ENCODE peak calls at places on chromosomes 5 and 9, in ten cellular contexts. X, P, F, G, E, K, B, C, J and H are unnamed samples.

GRCh38 chr5:141514330-141515111 is 25.6 kb downstream of the PCDHGC5 start:
- DNase-seq in X (no peak), P (no peak), F (no peak), G (no peak), E (no peak), K (no peak), B (peak; percentile 97), C (no peak), J (peak; percentile 85), H (peak; percentile 71)

GRCh38 chr9:27749838-27750237 is 176.6 kb upstream of the C9orf72 start:
- DNase-seq in X (no peak), P (no peak), F (no peak), G (no peak), E (no peak), K (no peak), B (peak; percentile 28), C (no peak), J (peak; percentile 82), H (no peak)

GRCh38 chr9:81031422-81032029 is 657.8 kb downstream of the TLE1 start:
- DNase-seq in X (no peak), P (no peak), F (no peak), G (no peak), E (no peak), K (peak; percentile 58), B (peak; percentile 86), C (no peak), J (peak; percentile 2), H (no peak)

GRCh38 chr5:43422143-43422542 is 10.0 kb upstream of the CCL28 start:
- DNase-seq in X (no peak), P (no peak), F (no peak), G (no peak), E (no peak), K (peak; percentile 53), B (peak; percentile 84), C (no peak), J (no peak), H (no peak)

GRCh38 chr5:36442796-36443195 is 141.1 kb upstream of the RANBP3L start:
- DNase-seq in X (no peak), P (no peak), F (no peak), G (no peak), E (no peak), K (no peak), B (peak; percentile 93), C (no peak), J (no peak), H (no peak)

GRCh38 chr9:90034071-90034470 is 429.3 kb downstream of the GADD45G start:
- DNase-seq in X (no peak), P (no peak), F (no peak), G (no peak), E (no peak), K (no peak), B (peak; percentile 40), C (no peak), J (no peak), H (no peak)

GRCh38 chr9:78927099-78927940 is 630.4 kb downstream of the PSAT1 start:
- DNase-seq in X (no peak), P (no peak), F (no peak), G (no peak), E (no peak), K (no peak), B (no peak), C (no peak), J (no peak), H (no peak)

GRCh38 chr9:89497181-89497963 is 541 bp downstream of the SEMA4D start:
- DNase-seq in X (no peak), P (no peak), F (peak; percentile 58), G (no peak), E (no peak), K (no peak), B (no peak), C (peak; percentile 83), J (peak; percentile 48), H (no peak)

GRCh38 chr9:130352586-130353285 is 87.2 kb downstream of the HMCN2 start:
- DNase-seq in X (no peak), P (no peak), F (no peak), G (no peak), E (no peak), K (no peak), B (no peak), C (no peak), J (no peak), H (no peak)

GRCh38 chr5:166428264-166428663 is 1863.2 kb upstream of the WWC1 start:
- DNase-seq in X (no peak), P (no peak), F (no peak), G (no peak), E (no peak), K (no peak), B (no peak), C (no peak), J (no peak), H (no peak)

DNA sequence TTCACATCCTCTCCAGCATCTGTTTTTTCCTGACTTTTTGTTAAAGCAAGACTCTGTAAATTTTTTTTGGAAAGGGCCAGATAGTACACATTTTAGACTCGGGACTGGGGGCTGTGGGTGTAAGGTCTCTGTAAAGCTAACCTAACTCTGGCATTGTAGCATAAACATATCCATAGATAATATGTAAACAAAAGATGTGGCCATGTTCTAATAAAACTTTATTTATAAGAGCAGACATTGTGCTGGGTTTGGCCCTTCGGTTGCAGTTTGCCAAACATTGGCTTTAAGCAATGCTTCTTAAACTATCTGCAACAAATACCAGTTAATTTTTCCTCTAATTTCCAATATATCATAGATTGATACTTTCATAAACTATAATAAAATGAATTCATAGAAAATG is 605.2 kb downstream of the EBF1 start:
- DNase-seq in X (no peak), P (no peak), F (no peak), G (no peak), E (no peak), K (no peak), B (no peak), C (no peak), J (no peak), H (no peak)
- TF ChIP-seq CTCF in X (no peak), P (no peak), F (no peak), G (no peak), E (no peak), K (no peak), B (no peak), C (no peak), J (no peak), H (no peak)

GRCh38 chr9:9352877-9353481 is 1259.8 kb downstream of the PTPRD start:
- DNase-seq in X (no peak), P (no peak), F (no peak), G (no peak), E (no peak), K (no peak), B (peak; percentile 0), C (no peak), J (peak; percentile 49), H (no peak)
- TF ChIP-seq CTCF in X (peak; percentile 36), P (peak; percentile 39), F (peak; percentile 51), G (peak; percentile 56), E (no peak), K (no peak), B (peak; percentile 42), C (peak; percentile 78), J (peak; percentile 91), H (no peak)

DNA sequence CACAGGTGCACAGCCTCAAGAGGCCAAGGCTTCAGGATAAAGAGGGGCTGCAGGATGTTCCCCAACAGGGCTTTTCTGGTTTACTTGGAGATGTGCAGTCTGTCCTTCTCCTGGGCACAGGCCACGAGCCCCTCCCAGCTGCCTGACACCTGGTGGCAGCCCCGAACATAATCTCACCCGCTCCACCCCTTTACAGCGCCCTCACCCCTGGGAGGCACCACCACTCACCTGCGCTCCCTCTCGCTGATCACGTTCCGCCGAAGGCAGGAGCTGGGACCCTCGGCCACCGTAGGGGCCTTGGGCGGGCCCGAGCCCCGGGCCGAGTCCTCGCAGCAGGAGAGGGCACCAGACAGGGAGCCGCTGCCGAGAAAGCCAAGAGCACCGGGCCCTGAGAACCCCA is 514 bp downstream of the SOHLH1 start:
- DNase-seq in X (no peak), P (no peak), F (no peak), G (no peak), E (no peak), K (no peak), B (no peak), C (no peak), J (peak; percentile 40), H (no peak)
- TF ChIP-seq CTCF in X (no peak), P (no peak), F (no peak), G (no peak), E (no peak), K (no peak), B (no peak), C (no peak), J (peak; percentile 27), H (no peak)

GRCh38 chr5:175798626-175799025 is 72.8 kb upstream of the CPLX2 start:
- DNase-seq in X (no peak), P (no peak), F (no peak), G (no peak), E (no peak), K (no peak), B (no peak), C (no peak), J (no peak), H (no peak)

GRCh38 chr5:175800656-175801081 is 70.7 kb upstream of the CPLX2 start:
- DNase-seq in X (no peak), P (no peak), F (no peak), G (no peak), E (no peak), K (no peak), B (peak; percentile 39), C (peak; percentile 85), J (no peak), H (no peak)

GRCh38 chr5:175797521-175798038 is 73.8 kb upstream of the CPLX2 start:
- DNase-seq in X (no peak), P (no peak), F (no peak), G (no peak), E (no peak), K (peak; percentile 13), B (no peak), C (peak; percentile 78), J (peak; percentile 80), H (no peak)

GRCh38 chr5:175795959-175796358 is 75.4 kb upstream of the CPLX2 start:
- DNase-seq in X (no peak), P (no peak), F (no peak), G (no peak), E (no peak), K (no peak), B (no peak), C (no peak), J (no peak), H (no peak)

DNA sequence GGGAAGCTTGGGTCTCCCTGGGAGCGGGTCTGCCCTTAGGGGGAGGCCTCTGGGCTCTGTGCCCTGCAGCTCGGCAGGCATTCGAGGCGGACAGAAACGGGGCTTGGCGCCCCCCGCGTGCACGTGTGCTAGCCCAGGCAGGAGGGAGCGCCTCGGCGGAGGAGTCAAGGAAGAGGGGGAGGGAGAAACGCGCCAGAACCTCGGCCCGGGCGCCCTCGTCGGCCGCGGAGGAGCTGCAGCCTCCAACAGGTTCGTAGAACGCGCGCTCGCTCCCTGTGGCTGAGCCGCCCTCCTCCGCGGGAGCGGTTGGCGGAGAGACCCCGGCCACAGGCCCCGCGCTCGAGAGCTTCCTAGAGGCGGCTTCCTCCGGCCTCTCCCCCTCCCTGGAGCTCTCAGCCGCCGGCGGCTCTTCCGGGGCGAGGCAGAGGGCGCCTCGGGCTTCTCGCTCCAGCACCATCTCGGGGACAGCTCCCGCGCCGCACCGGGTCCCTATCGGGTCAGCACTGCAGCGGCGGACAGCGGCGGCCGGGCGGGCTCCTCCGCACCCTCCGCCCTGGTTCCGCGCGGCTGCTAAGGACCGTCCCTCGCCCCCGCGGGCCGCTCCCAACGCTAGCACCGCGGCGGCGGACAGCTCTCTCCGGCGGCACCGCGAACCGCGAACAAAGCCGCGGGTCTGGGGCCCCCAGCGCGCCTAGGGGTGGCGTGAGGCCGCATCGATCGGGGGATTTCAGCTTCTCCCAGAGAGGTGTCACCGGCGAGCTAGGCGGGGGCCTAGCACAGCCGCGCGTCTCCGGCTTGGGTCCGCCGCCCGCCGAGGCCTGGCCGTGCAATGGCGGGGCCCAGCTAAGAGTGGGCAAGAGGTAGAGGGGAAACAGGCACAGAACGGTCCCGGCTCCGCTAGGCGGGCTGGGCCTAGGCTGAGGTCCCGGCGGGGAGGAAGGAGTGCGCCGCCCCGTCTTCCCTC is 74.6 kb upstream of the CPLX2 start:
- DNase-seq in X (peak; percentile 78), P (no peak), F (peak; percentile 82), G (no peak), E (peak; percentile 26), K (peak; percentile 84), B (peak; percentile 40), C (peak; percentile 80), J (peak; percentile 96), H (peak; percentile 32)
- TF ChIP-seq CTCF in X (no peak), P (no peak), F (no peak), G (no peak), E (no peak), K (no peak), B (no peak), C (no peak), J (no peak), H (no peak)